ENCODE peak calls at places on chromosomes 4 and X, in five cellular contexts. O is lung; P is lower lobe of right lung; L is upper lobe of left lung; I is CD8-positive, alpha-beta memory T cell. Z is an unnamed sample.
A peak's percentile ranks its signal among the peaks of the same experiment; 100 is the strongest.

GRCh38 chr4:82785248-82786003 is 13.2 kb downstream of the SCD5 start:
- DNase-seq in O (no peak), P (no peak), I (no peak), L (no peak), Z (no peak)

GRCh38 chr4:133148690-133149363 is at the start of gene PCDH10:
- DNase-seq in L (peak; percentile 95), P (peak; percentile 81), O (peak; percentile 84), I (no peak), Z (peak; percentile 96)

GRCh38 chrX:19836337-19836736 is 51.1 kb downstream of the SH3KBP1 start:
- DNase-seq in P (no peak), O (no peak), L (no peak), I (no peak), Z (no peak)

GRCh38 chrX:29587107-29587506 is 628.3 kb upstream of the MAGEB2 start:
- DNase-seq in P (no peak), I (no peak), O (no peak), L (no peak), Z (no peak)

GRCh38 chr4:181078236-181078635 is 1165.0 kb upstream of the TENM3 start:
- DNase-seq in O (no peak), P (no peak), I (no peak), L (no peak), Z (no peak)

GRCh38 chr4:173181769-173182374 is 13.3 kb downstream of the GALNT7 start:
- DNase-seq in P (no peak), O (no peak), I (no peak), L (no peak), Z (no peak)

GRCh38 chr4:158750379-158750778 is 18.4 kb upstream of the FNIP2 start:
- DNase-seq in O (no peak), I (no peak), P (no peak), L (no peak), Z (no peak)

GRCh38 chr4:24103434-24104168 is 213.8 kb upstream of the PPARGC1A start:
- DNase-seq in P (no peak), L (no peak), O (no peak), I (no peak), Z (no peak)

GRCh38 chr4:56626963-56627362 is 54.1 kb downstream of the HOPX start:
- DNase-seq in L (peak; percentile 29), O (no peak), P (no peak), I (no peak), Z (no peak)

GRCh38 chr4:112967109-112967508 is 82.3 kb upstream of the ANK2 start:
- DNase-seq in I (no peak), O (no peak), L (no peak), P (no peak), Z (no peak)

GRCh38 chr4:153294631-153295030 is 49.9 kb upstream of the MND1 start:
- DNase-seq in O (no peak), I (no peak), P (no peak), L (no peak), Z (no peak)

GRCh38 chrX:20454117-20454516 is 187.4 kb upstream of the RPS6KA3 start:
- DNase-seq in P (no peak), I (no peak), O (no peak), L (no peak), Z (no peak)

GRCh38 chr4:26145212-26145611 is 175.6 kb upstream of the RBPJ start:
- DNase-seq in P (no peak), O (no peak), I (no peak), L (no peak), Z (no peak)

DNA sequence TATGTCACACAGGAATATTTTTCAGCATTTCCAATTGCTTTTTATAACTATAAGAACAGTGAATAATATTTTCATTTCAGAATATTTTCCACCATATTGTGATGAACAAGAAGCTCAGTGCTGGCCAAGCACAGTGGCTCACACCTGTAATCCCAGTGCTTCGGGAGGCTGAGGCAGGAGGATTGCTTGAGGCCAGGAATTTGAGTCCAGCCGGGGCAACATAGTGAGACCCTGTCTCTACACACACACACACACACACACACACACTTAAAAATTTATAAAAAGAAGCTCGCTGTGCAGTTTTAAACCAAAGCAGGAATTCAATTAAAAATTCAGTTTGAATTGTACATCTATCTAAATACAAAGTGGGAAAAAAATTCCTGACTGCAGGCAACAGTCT is 3.2 kb downstream of the ZFYVE28 start:
- DNase-seq in P (no peak), O (no peak), L (no peak), I (no peak), Z (peak; percentile 7)
- H3K4me1 ChIP-seq in P (peaks cover 59% of the 10 kb centered on the region), O (peaks cover 37% of the 10 kb centered on the region), L (peaks cover 53% of the 10 kb centered on the region), I (peaks cover 65% of the 10 kb centered on the region), Z (peaks cover 18% of the 10 kb centered on the region)

GRCh38 chr4:40811886-40812857 is 62.4 kb downstream of the NSUN7 start:
- DNase-seq in P (peak; percentile 62), L (no peak), O (no peak), I (no peak), Z (no peak)
- H3K4me1 ChIP-seq in P (peaks cover under 1% of the 10 kb centered on the region), L (peaks cover 4% of the 10 kb centered on the region), O (peaks cover 3% of the 10 kb centered on the region), I (no peaks in the 10 kb centered on the region), Z (no peaks in the 10 kb centered on the region)

GRCh38 chr4:87034527-87034926 is 99.7 kb downstream of the AFF1 start:
- DNase-seq in I (no peak), P (no peak), L (no peak), O (no peak), Z (no peak)
- H3K4me1 ChIP-seq in I (peaks cover 47% of the 10 kb centered on the region), P (peaks cover 95% of the 10 kb centered on the region), L (peaks cover 90% of the 10 kb centered on the region), O (peaks cover 25% of the 10 kb centered on the region), Z (peaks cover 50% of the 10 kb centered on the region)

GRCh38 chrX:40090050-40090804 is 7.5 kb downstream of the BCOR start:
- DNase-seq in I (no peak), L (peak; percentile 88), P (peak; percentile 54), O (no peak), Z (peak; percentile 84)
- H3K4me1 ChIP-seq in I (peaks cover 48% of the 10 kb centered on the region), L (peaks cover 25% of the 10 kb centered on the region), P (peaks cover 53% of the 10 kb centered on the region), O (peaks cover 14% of the 10 kb centered on the region), Z (peaks cover 7% of the 10 kb centered on the region)

GRCh38 chrX:107673933-107674479 is 45.7 kb downstream of the PRPS1 start:
- DNase-seq in P (peak; percentile 93), L (peak; percentile 40), I (peak; percentile 78), O (peak; percentile 88), Z (peak; percentile 96)
- H3K4me1 ChIP-seq in P (peaks cover 42% of the 10 kb centered on the region), L (peaks cover 25% of the 10 kb centered on the region), I (peaks cover 55% of the 10 kb centered on the region), O (peaks cover 8% of the 10 kb centered on the region), Z (peaks cover 22% of the 10 kb centered on the region)

GRCh38 chr4:47381172-47381571 is 82.3 kb downstream of the COMMD8 start:
- DNase-seq in P (no peak), I (no peak), L (no peak), O (no peak), Z (no peak)
- H3K4me1 ChIP-seq in P (no peaks in the 10 kb centered on the region), I (no peaks in the 10 kb centered on the region), L (no peaks in the 10 kb centered on the region), O (no peaks in the 10 kb centered on the region), Z (no peaks in the 10 kb centered on the region)

GRCh38 chr4:77692847-77693432 is 87.3 kb downstream of the CXCL13 start:
- DNase-seq in I (no peak), O (no peak), P (no peak), L (no peak), Z (no peak)
- H3K4me1 ChIP-seq in I (no peaks in the 10 kb centered on the region), O (no peaks in the 10 kb centered on the region), P (no peaks in the 10 kb centered on the region), L (no peaks in the 10 kb centered on the region), Z (no peaks in the 10 kb centered on the region)

DNA sequence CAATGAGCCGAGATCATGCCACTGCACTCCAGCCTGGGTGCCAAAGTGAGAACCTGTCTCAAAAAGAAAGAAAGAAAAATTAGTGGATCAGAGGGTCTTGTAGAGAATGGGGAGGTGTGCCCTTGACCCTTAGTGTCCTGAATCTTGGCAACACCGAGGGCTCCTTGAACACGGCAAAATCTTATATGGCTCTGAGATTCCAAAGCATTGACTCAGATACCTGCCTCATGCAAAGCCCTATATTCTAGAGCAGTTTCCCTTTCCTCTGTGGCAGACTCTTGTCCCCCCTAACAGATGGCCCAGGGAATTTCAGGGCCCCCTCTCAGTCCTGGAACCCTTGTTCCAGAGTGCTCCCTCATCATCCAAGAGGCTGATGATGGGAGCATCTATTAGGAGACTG is 6.8 kb downstream of the CLDN2 start:
- DNase-seq in I (no peak), L (no peak), O (no peak), P (no peak), Z (no peak)
- H3K4me1 ChIP-seq in I (no peaks in the 10 kb centered on the region), L (no peaks in the 10 kb centered on the region), O (no peaks in the 10 kb centered on the region), P (no peaks in the 10 kb centered on the region), Z (no peaks in the 10 kb centered on the region)

GRCh38 chr4:128306992-128307581 is 19.5 kb upstream of the PGRMC2 start:
- DNase-seq in P (no peak), L (no peak), I (no peak), O (no peak), Z (no peak)

GRCh38 chr4:128302775-128303174 is 15.2 kb upstream of the PGRMC2 start:
- DNase-seq in L (no peak), P (no peak), I (no peak), O (no peak), Z (no peak)

GRCh38 chr4:128303986-128304385 is 16.4 kb upstream of the PGRMC2 start:
- DNase-seq in P (no peak), L (no peak), I (no peak), O (no peak), Z (no peak)

GRCh38 chr4:128308986-128309385 is 21.4 kb upstream of the PGRMC2 start:
- DNase-seq in I (no peak), L (no peak), P (no peak), O (no peak), Z (no peak)

DNA sequence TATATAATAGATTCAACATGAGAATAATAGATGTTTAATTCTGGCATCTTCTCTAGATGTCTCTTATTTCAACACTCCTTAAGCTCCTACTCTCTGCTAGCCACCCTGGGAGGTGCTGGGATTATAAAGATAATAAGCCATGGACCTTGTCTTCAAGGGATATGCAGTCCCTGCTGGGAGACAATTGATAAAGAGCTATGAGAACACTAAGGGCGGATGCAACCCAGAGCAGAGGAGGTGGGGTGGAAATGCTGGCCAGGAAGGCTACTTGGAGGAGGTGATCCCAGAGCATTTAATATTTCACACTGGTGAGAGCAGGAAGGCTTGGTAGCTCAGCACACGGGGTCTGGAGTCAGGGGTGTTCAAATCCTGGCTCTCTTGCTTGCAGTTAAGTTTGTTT is 18.3 kb upstream of the PGRMC2 start:
- DNase-seq in O (no peak), P (no peak), L (no peak), I (no peak), Z (no peak)
- H3K4me1 ChIP-seq in O (peaks cover 5% of the 10 kb centered on the region), P (no peaks in the 10 kb centered on the region), L (no peaks in the 10 kb centered on the region), I (no peaks in the 10 kb centered on the region), Z (no peaks in the 10 kb centered on the region)

Z was measured in kidney.